ENCODE peak calls at places on chromosomes 13 and 19, in six cellular contexts. A is HepG2, K is H1, G is HCT116, M is GM12878, Y is K562. F is an unnamed sample.

GRCh38 chr13:103130681-103131210 is 64.5 kb upstream of the SLC10A2 start:
- DNase-seq in A (peak), K (no peak), G (no peak), M (peak), Y (no peak), F (no peak)

GRCh38 chr19:1350861-1351260 is 32.8 kb upstream of the NDUFS7 start:
- DNase-seq in A (no peak), K (no peak), G (no peak), M (no peak), Y (no peak), F (peak)

GRCh38 chr13:50141660-50142010 is 126.4 kb downstream of the KCNRG start:
- DNase-seq in A (no peak), K (no peak), G (no peak), M (no peak), Y (no peak), F (no peak)

GRCh38 chr13:48727252-48728011 is 73.7 kb downstream of the CYSLTR2 start:
- DNase-seq in A (no peak), K (no peak), G (no peak), M (no peak), Y (no peak), F (no peak)

GRCh38 chr19:41696402-41697197 is 8.5 kb upstream of the CEACAM7 start:
- DNase-seq in A (no peak), K (no peak), G (no peak), M (no peak), Y (no peak), F (no peak)

GRCh38 chr13:105518086-105518485 is 1017.4 kb downstream of the EFNB2 start:
- DNase-seq in A (no peak), K (no peak), G (no peak), M (no peak), Y (no peak), F (no peak)

GRCh38 chr13:43087960-43088580 is 64.7 kb downstream of the DNAJC15 start:
- DNase-seq in A (no peak), K (no peak), G (no peak), M (no peak), Y (no peak), F (no peak)

GRCh38 chr19:46849610-46850009 is 1.0 kb downstream of the AP2S1 start:
- DNase-seq in A (no peak), K (no peak), G (no peak), M (no peak), Y (no peak), F (no peak)

GRCh38 chr13:37716395-37716794 is 117.8 kb upstream of the POSTN start:
- DNase-seq in A (no peak), K (no peak), G (no peak), M (no peak), Y (no peak), F (no peak)

GRCh38 chr19:3346677-3347353 is 19.6 kb upstream of the NFIC start:
- DNase-seq in A (no peak), K (no peak), G (no peak), M (no peak), Y (no peak), F (no peak)

GRCh38 chr13:20570540-20570939 is 3.6 kb downstream of the IFT88 start:
- DNase-seq in A (no peak), K (no peak), G (no peak), M (no peak), Y (no peak), F (no peak)

GRCh38 chr13:46559272-46559805 is 6.4 kb downstream of the LRCH1 start:
- DNase-seq in A (no peak), K (no peak), G (no peak), M (no peak), Y (no peak), F (no peak)

GRCh38 chr13:37526710-37527446 is 71.7 kb downstream of the POSTN start:
- DNase-seq in A (no peak), K (no peak), G (no peak), M (no peak), Y (no peak), F (no peak)

GRCh38 chr19:55216461-55217198 is 7.3 kb upstream of the PTPRH start:
- DNase-seq in A (peak), K (peak), G (peak), M (no peak), Y (peak), F (peak)

GRCh38 chr13:46288570-46289259 is 77.0 kb downstream of the LRRC63 start:
- DNase-seq in A (peak), K (no peak), G (peak), M (peak), Y (peak), F (peak)

GRCh38 chr19:46678110-46678732 is 17.2 kb upstream of the DACT3 start:
- DNase-seq in A (no peak), K (peak), G (peak), M (no peak), Y (peak), F (peak)

GRCh38 chr13:71866173-71867091 is 572 bp downstream of the DACH1 start:
- DNase-seq in A (no peak), K (peak), G (no peak), M (no peak), Y (no peak), F (peak)

GRCh38 chr13:112744306-112745021 is 54.6 kb downstream of the ATP11A start:
- DNase-seq in A (no peak), K (no peak), G (no peak), M (no peak), Y (no peak), F (no peak)

GRCh38 chr13:99974939-99975561 is 3.5 kb upstream of the ZIC5 start:
- DNase-seq in A (no peak), K (peak), G (no peak), M (no peak), Y (no peak), F (peak)

GRCh38 chr13:80359459-80360297 is 18.8 kb upstream of the SPRY2 start:
- DNase-seq in A (no peak), K (peak), G (no peak), M (no peak), Y (peak), F (no peak)

GRCh38 chr19:5641171-5641570 is 18.3 kb downstream of the SAFB start:
- DNase-seq in A (no peak), K (no peak), G (no peak), M (no peak), Y (no peak), F (no peak)

GRCh38 chr19:41310031-41310831 is at the start of gene CCDC97:
- DNase-seq in A (peak), K (peak), G (peak), M (peak), Y (peak), F (peak)

GRCh38 chr19:55653651-55654322 is 1.0 kb upstream of the U2AF2 start:
- DNase-seq in A (peak), K (peak), G (peak), M (peak), Y (peak), F (peak)

GRCh38 chr13:28475916-28476725 is 18.8 kb downstream of the FLT1 start:
- DNase-seq in A (no peak), K (no peak), G (peak), M (no peak), Y (no peak), F (no peak)

GRCh38 chr19:4362871-4363545 is 19.6 kb downstream of the MPND start:
- DNase-seq in A (no peak), K (peak), G (no peak), M (no peak), Y (no peak), F (no peak)

GRCh38 chr13:57970404-57970803 is 338.9 kb downstream of the PCDH17 start:
- DNase-seq in A (no peak), K (no peak), G (no peak), M (no peak), Y (no peak), F (no peak)

GRCh38 chr13:40987606-40988280 is 31.4 kb downstream of the ELF1 start:
- DNase-seq in A (no peak), K (no peak), G (no peak), M (no peak), Y (no peak), F (no peak)

GRCh38 chr13:73268306-73268705 is 209.5 kb downstream of the KLF5 start:
- DNase-seq in A (no peak), K (no peak), G (no peak), M (no peak), Y (no peak), F (no peak)

GRCh38 chr13:47277774-47278173 is 380.9 kb upstream of the HTR2A start:
- DNase-seq in A (no peak), K (no peak), G (no peak), M (no peak), Y (no peak), F (no peak)

GRCh38 chr19:2628597-2628996 is 73.9 kb downstream of the GNG7 start:
- DNase-seq in A (no peak), K (no peak), G (no peak), M (no peak), Y (no peak), F (no peak)

GRCh38 chr19:1379126-1379905 is 4.4 kb upstream of the NDUFS7 start:
- DNase-seq in A (no peak), K (no peak), G (no peak), M (no peak), Y (no peak), F (no peak)

GRCh38 chr19:35284153-35285140 is 2.1 kb downstream of the HAMP start:
- DNase-seq in A (peak), K (no peak), G (no peak), M (no peak), Y (no peak), F (no peak)

GRCh38 chr19:491146-491741 is 5.0 kb upstream of the MADCAM1 start:
- DNase-seq in A (peak), K (peak), G (no peak), M (no peak), Y (peak), F (peak)

GRCh38 chr13:58712191-58712590 is 1080.6 kb downstream of the PCDH17 start:
- DNase-seq in A (no peak), K (peak), G (no peak), M (no peak), Y (no peak), F (no peak)

GRCh38 chr19:38745316-38745715 is 1.0 kb upstream of the CAPN12 start:
- DNase-seq in A (no peak), K (no peak), G (no peak), M (no peak), Y (no peak), F (peak)
- TF ChIP-seq RAD21 in A (no peak), K (no peak), G (no peak), M (no peak), Y (no peak), F (no peak)

DNA sequence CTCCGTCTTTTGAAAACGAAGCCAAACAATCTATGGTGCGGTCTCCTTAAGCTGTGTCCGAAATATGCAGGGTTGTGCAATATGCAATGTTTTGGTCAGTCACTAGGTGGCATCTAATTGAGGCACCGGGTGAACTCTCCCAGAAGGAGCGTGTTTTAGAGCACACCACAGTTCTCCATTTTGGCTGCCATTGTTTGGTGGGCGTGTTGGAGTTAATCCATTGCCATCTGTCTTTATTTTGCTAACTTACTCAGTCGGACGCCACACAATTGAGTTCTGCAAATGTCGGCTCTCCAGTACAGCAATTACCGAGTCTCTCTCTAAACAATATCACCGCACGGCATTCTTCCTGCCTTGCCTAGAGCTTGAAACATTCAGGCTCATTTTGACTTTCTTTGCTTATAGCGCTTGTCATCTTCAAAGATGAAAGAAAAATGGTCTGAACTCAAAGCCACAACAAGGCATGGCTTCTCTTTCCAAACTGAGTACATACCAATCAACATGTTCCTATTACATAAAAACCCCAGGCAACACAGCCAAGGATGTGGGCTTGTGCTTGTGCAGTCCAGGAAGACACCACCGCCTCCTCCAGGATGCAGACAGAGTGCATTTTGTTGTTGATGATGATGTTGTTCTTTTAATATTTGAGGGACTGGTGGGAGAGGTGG is 182.0 kb upstream of the SERP2 start:
- DNase-seq in A (peak), K (no peak), G (peak), M (no peak), Y (peak), F (peak)
- TF ChIP-seq POLR2AphosphoS5 in A (no peak), K (no peak), G (peak), M (no peak), Y (no peak), F (no peak)

DNA sequence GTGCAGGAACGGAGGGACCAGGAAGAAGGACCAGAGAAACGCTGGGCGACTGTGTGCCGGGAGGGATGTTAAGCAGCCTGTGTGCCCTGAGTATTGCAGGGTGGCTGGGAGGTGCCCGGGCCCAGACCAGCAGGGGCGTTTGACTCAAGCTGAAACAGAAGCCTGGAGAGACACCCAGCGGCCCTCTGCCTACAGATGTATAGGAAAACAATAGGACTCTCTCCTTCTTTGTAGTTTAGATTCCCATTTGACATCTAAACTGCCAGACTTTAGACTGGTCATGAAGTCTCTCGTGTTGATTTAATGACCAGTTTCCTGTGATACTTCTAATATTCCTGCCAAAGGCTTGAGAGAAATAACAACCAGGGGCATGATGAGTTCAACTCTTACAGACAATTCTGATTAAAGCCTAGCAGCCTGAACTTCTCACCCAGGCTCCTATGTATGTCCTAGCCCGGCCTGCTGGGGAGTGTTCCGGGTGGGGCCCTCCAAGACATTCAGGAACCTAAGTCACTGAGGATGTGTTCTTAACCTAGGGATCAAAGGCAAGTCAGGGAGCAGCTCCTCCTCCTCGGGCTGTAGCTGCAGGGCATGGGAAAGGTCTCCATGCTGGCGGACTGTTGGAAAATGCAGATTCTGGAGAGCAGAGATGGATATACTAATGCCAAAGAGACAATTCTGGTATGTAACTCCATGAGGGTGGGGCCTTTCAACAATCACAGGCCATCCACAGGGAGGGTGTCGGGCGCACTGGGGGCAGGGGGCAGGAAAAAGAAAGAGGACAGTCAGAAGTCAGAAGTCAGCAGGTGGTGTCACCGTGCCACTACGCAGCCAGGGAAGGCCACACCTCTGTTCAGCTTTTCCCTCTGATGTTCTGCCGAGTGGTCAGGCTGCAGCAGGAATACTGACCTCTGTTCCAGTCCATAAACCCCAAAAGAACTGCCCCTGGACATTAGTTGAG is 131.9 kb downstream of the STARD13 start:
- DNase-seq in A (peak), K (no peak), G (no peak), M (no peak), Y (no peak), F (no peak)
- TF ChIP-seq RAD21 in A (no peak), K (no peak), G (no peak), M (peak), Y (no peak), F (no peak)

DNA sequence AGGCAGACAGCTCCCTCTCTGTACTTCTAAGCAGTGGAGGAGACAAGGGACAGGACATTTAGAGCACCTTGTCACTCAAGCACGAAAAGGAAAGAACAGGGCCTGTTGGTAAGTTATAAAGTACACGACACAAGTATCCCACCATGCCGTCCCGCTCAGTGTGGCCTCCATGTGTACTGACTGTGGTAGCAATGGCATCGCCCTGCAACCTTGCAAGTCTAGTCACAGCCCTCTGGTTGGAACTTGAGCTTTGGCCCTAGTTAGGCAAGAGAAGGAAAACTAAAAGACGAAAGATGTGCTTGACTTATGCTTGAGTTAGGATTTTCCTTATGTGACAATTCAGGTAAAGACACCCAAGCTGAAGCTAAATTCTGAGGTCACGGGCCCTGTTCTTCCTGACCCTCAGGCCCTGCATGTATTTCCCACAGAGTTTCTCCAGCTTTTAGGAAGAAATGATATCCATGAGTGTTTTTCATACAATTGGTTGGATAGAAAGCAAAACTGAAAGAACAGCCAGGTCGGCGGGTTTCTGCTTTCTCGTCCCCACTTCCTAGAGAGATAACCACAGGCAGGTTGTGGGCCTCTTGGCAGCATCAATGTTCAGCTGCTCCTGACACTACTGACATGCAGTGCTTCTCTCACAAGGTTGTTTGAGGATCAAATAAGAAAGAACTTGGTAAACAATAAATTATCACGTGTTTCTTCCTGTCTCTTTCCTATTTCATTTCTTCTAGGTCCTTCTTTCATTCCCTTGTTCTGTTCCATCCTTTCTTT is 216.3 kb downstream of the IRS2 start:
- DNase-seq in A (no peak), K (no peak), G (no peak), M (peak), Y (no peak), F (no peak)
- TF ChIP-seq POLR2AphosphoS5 in A (no peak), K (no peak), G (no peak), M (no peak), Y (no peak), F (no peak)

GRCh38 chr13:113765241-113765910 is 6.3 kb downstream of the TMEM255B start:
- DNase-seq in A (no peak), K (no peak), G (no peak), M (no peak), Y (peak), F (no peak)
- TF ChIP-seq RAD21 in A (no peak), K (no peak), G (no peak), M (no peak), Y (no peak), F (no peak)

DNA sequence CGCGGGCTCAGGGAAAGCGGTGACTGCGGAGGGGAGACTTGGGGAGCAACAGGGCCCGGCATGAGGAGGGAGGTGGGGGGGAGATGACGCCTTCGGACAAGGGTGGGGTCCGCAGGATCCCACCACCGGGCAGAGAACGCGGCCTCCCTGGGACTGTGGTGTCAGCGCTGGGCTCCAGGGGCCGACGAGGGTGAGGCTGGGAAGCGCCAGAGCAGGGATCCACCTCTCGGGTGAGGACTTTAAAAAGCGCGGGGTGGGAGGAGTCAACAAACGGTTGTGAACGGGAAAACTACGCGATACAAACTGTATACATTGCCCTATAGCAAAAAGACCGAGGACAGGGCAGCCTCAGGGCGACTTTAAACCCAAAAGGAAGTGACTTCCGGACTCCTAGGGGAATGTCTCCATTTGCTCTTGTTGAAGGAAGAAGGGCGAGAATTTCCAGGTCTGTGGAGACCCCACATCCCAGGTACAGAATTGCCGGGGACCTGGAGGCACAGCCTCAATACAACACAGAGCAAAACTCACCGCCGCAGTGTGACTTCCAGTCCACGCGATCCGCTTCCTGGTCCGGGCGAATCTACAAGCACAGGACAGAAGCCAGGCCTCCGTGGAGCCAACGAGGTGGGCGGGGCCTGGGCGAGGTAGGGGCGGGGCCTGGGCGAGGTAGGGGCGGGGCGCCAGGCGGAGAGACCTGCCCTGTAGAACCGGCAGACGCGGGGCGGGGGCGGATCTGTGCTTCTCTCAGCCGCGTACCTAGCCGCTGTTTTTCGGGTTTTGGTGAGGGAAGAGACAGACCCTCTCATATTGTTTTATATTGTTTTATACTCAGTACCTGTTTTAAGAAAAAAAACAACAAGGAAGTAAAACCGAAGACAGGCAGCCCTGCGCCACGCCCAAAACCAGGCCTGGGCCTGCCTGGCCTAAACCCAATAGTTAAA is at the start of gene ZNF888:
- DNase-seq in A (peak), K (peak), G (peak), M (peak), Y (peak), F (peak)
- TF ChIP-seq POLR2AphosphoS5 in A (peak), K (peak), G (peak), M (peak), Y (peak), F (peak)

GRCh38 chr13:78978381-78978998 is 319.5 kb upstream of the OBI1 start:
- DNase-seq in A (peak), K (no peak), G (peak), M (peak), Y (peak), F (peak)
- TF ChIP-seq RAD21 in A (peak), K (peak), G (peak), M (peak), Y (peak), F (peak)